ENCODE peak calls at places on chromosomes 5 and 9, in eight cellular contexts. V is HTR-8/SVneo; I is NCI-H1092 treated with DMSO at 0.1 percent for 48 hours; H is psoas muscle; L is Jurkat, Clone E6-1; B is hypothalamus; M is hippocampal formation; Q is caudate nucleus. N is an unnamed sample.

GRCh38 chr5:139557811-139558210 is 3.3 kb upstream of the UBE2D2 start:
- DNase-seq in V (no peak), I (no peak), H (no peak), L (no peak), B (no peak), M (no peak), Q (no peak), N (no peak)

GRCh38 chr5:116382874-116383266 is 191.8 kb downstream of the SEMA6A start:
- DNase-seq in V (no peak), I (no peak), H (no peak), L (no peak), B (no peak), M (no peak), Q (no peak), N (no peak)

GRCh38 chr5:129972774-129973173 is 68.5 kb downstream of the CHSY3 start:
- DNase-seq in V (no peak), I (no peak), H (no peak), L (no peak), B (no peak), M (no peak), Q (no peak), N (no peak)

GRCh38 chr9:131181091-131181681 is 55.8 kb downstream of the NUP214 start:
- DNase-seq in V (no peak), I (no peak), H (no peak), L (peak), B (no peak), M (no peak), Q (no peak), N (peak)

GRCh38 chr9:123321874-123322770 is 33.9 kb upstream of the CRB2 start:
- DNase-seq in V (no peak), I (no peak), H (no peak), L (no peak), B (no peak), M (no peak), Q (no peak), N (no peak)

GRCh38 chr5:53478411-53479044 is 1.9 kb upstream of the FST start:
- DNase-seq in V (peak), I (peak), H (peak), L (no peak), B (no peak), M (peak), Q (no peak), N (peak)

GRCh38 chr9:20781086-20781485 is 97.0 kb downstream of the FOCAD start:
- DNase-seq in V (no peak), I (no peak), H (no peak), L (no peak), B (no peak), M (no peak), Q (no peak), N (no peak)

GRCh38 chr5:6636293-6636692 is 3.1 kb downstream of the SRD5A1 start:
- DNase-seq in V (no peak), I (no peak), H (no peak), L (no peak), B (no peak), M (no peak), Q (no peak), N (peak)

GRCh38 chr5:88486466-88486865 is 217.8 kb upstream of the TMEM161B start:
- DNase-seq in V (no peak), I (no peak), H (no peak), L (no peak), B (no peak), M (no peak), Q (no peak), N (no peak)

GRCh38 chr5:125134216-125135081 is 388.0 kb upstream of the ZNF608 start:
- DNase-seq in V (peak), I (no peak), H (no peak), L (no peak), B (no peak), M (no peak), Q (no peak), N (peak)

GRCh38 chr9:110440161-110440560 is 102.5 kb upstream of the TXNDC8 start:
- DNase-seq in V (no peak), I (no peak), H (no peak), L (no peak), B (no peak), M (no peak), Q (no peak), N (peak)

GRCh38 chr5:181059297-181060230 is 19.5 kb downstream of the BTNL9 start:
- DNase-seq in V (no peak), I (no peak), H (no peak), L (no peak), B (no peak), M (no peak), Q (no peak), N (no peak)

GRCh38 chr5:134458234-134458633 is 46.6 kb upstream of the CDKN2AIPNL start:
- DNase-seq in V (no peak), I (no peak), H (peak), L (no peak), B (no peak), M (no peak), Q (no peak), N (peak)

GRCh38 chr5:73376618-73377170 is 71.9 kb downstream of the FOXD1 start:
- DNase-seq in V (peak), I (no peak), H (no peak), L (no peak), B (no peak), M (no peak), Q (no peak), N (no peak)

GRCh38 chr5:145178667-145179523 is 656.2 kb downstream of the PRELID2 start:
- DNase-seq in V (no peak), I (no peak), H (no peak), L (no peak), B (no peak), M (no peak), Q (no peak), N (peak)

GRCh38 chr5:140595538-140595937 is 30.9 kb downstream of the SLC35A4 start:
- DNase-seq in V (no peak), I (no peak), H (no peak), L (no peak), B (no peak), M (peak), Q (no peak), N (peak)

GRCh38 chr9:35746583-35746982 is 2.4 kb downstream of the GBA2 start:
- DNase-seq in V (no peak), I (no peak), H (no peak), L (no peak), B (no peak), M (no peak), Q (no peak), N (no peak)

GRCh38 chr9:107335331-107335730 is 52.3 kb downstream of the RAD23B start:
- DNase-seq in V (no peak), I (no peak), H (no peak), L (no peak), B (no peak), M (no peak), Q (no peak), N (no peak)

GRCh38 chr9:128389395-128390149 is 18.4 kb downstream of the URM1 start:
- DNase-seq in V (no peak), I (peak), H (no peak), L (no peak), B (no peak), M (no peak), Q (peak), N (no peak)

GRCh38 chr9:116359958-116360357 is 206.4 kb downstream of the PAPPA start:
- DNase-seq in V (no peak), I (no peak), H (no peak), L (no peak), B (no peak), M (no peak), Q (no peak), N (no peak)

GRCh38 chr5:81420039-81420667 is 26.2 kb upstream of the ACOT12 start:
- DNase-seq in V (peak), I (no peak), H (no peak), L (peak), B (no peak), M (peak), Q (no peak), N (peak)

GRCh38 chr5:140828402-140828737 is 610 bp downstream of the PCDHA6 start:
- DNase-seq in V (no peak), I (no peak), H (no peak), L (no peak), B (no peak), M (no peak), Q (no peak), N (peak)

GRCh38 chr5:179648410-179648809 is 24.9 kb upstream of the HNRNPH1 start:
- DNase-seq in V (no peak), I (no peak), H (no peak), L (no peak), B (no peak), M (no peak), Q (no peak), N (no peak)

GRCh38 chr5:67190443-67190842 is 6.2 kb downstream of the CD180 start:
- DNase-seq in V (no peak), I (no peak), H (no peak), L (no peak), B (no peak), M (no peak), Q (no peak), N (no peak)

GRCh38 chr5:169701910-169702451 is 64.9 kb downstream of the DOCK2 start:
- DNase-seq in V (no peak), I (peak), H (no peak), L (no peak), B (no peak), M (peak), Q (no peak), N (peak)

GRCh38 chr5:5066276-5067186 is 73.6 kb upstream of the ADAMTS16 start:
- DNase-seq in V (no peak), I (no peak), H (no peak), L (no peak), B (no peak), M (no peak), Q (no peak), N (peak)

GRCh38 chr5:124697912-124698690 is 48.3 kb downstream of the ZNF608 start:
- DNase-seq in V (no peak), I (no peak), H (no peak), L (no peak), B (no peak), M (peak), Q (no peak), N (no peak)

GRCh38 chr5:57676228-57677098 is 193.9 kb upstream of the ACTBL2 start:
- DNase-seq in V (no peak), I (no peak), H (no peak), L (no peak), B (no peak), M (no peak), Q (no peak), N (peak)

GRCh38 chr5:143251175-143251574 is 152.3 kb downstream of the NR3C1 start:
- DNase-seq in V (no peak), I (no peak), H (no peak), L (no peak), B (no peak), M (no peak), Q (no peak), N (no peak)

GRCh38 chr9:83538172-83538889 is at the start of gene FRMD3:
- DNase-seq in V (peak), I (peak), H (peak), L (peak), B (no peak), M (peak), Q (peak), N (peak)

GRCh38 chr9:135155396-135155795 is 67.9 kb downstream of the OLFM1 start:
- DNase-seq in V (no peak), I (no peak), H (no peak), L (no peak), B (no peak), M (no peak), Q (no peak), N (no peak)

GRCh38 chr5:78699565-78700143 is 51.1 kb upstream of the LHFPL2 start:
- DNase-seq in V (peak), I (no peak), H (no peak), L (no peak), B (no peak), M (no peak), Q (no peak), N (peak)

GRCh38 chr9:136576269-136576626 is 30.4 kb upstream of the NOTCH1 start:
- DNase-seq in V (no peak), I (no peak), H (peak), L (no peak), B (no peak), M (no peak), Q (no peak), N (peak)

GRCh38 chr9:113953541-113953940 is 77.4 kb downstream of the ZNF618 start:
- DNase-seq in V (no peak), I (no peak), H (no peak), L (no peak), B (no peak), M (no peak), Q (no peak), N (no peak)

GRCh38 chr5:44729536-44729935 is 79.2 kb upstream of the MRPS30 start:
- DNase-seq in V (no peak), I (no peak), H (no peak), L (no peak), B (no peak), M (no peak), Q (no peak), N (no peak)